ENCODE peak calls at places on chromosomes 4 and X, in six cellular contexts. R is CD8-positive, alpha-beta memory T cell; Q is sciatic nerve; C is glutamatergic neuron; P is AG10803; Z is GM13976. Y is an unnamed sample.

GRCh38 chr4:24321151-24321550 is 263.2 kb downstream of the DHX15 start:
- DNase-seq in P (peak), Q (no peak), C (no peak), R (no peak), Z (no peak), Y (no peak)

GRCh38 chrX:153353416-153353815 is 19.5 kb downstream of the ZNF275 start:
- DNase-seq in Z (no peak), P (no peak), R (no peak), C (no peak), Q (no peak), Y (no peak)

GRCh38 chr4:147799986-147800555 is 68.2 kb downstream of the ARHGAP10 start:
- DNase-seq in R (peak), C (no peak), Z (peak), Q (no peak), P (no peak), Y (no peak)

GRCh38 chr4:23789765-23790164 is 100.1 kb downstream of the PPARGC1A start:
- DNase-seq in Q (peak), Z (no peak), C (no peak), R (no peak), P (peak), Y (no peak)

GRCh38 chr4:153530996-153531375 is 64.8 kb downstream of the TMEM131L start:
- DNase-seq in R (no peak), Q (no peak), P (no peak), C (no peak), Z (no peak), Y (no peak)

GRCh38 chr4:41061482-41062185 is 152.7 kb downstream of the APBB2 start:
- DNase-seq in C (no peak), Q (no peak), P (peak), R (no peak), Z (no peak), Y (no peak)

GRCh38 chr4:632926-633325 is 7.6 kb downstream of the PDE6B start:
- DNase-seq in R (no peak), Z (no peak), P (no peak), C (no peak), Q (no peak), Y (no peak)

GRCh38 chrX:147342197-147342596 is 527.7 kb upstream of the CXorf51A start:
- DNase-seq in C (no peak), Q (no peak), R (no peak), Z (no peak), P (no peak), Y (no peak)

GRCh38 chr4:98688416-98689290 is 30.2 kb upstream of the TSPAN5 start:
- DNase-seq in R (no peak), C (no peak), Z (no peak), Q (no peak), P (peak), Y (no peak)

GRCh38 chrX:110504947-110505346 is 146.3 kb downstream of the RTL9 start:
- DNase-seq in Q (no peak), P (no peak), R (no peak), C (no peak), Z (no peak), Y (no peak)

Y was measured in neural crest cell.